ENCODE peak calls at places on chromosomes 2 and 18, in nine cellular contexts. F is fibroblast of lung, Z is fibroblast of pulmonary artery, A is COR-L47, I is IMR-90, H is choroid plexus epithelial cell, O is ovary, X is dorsolateral prefrontal cortex, R is midbrain. S is an unnamed sample.

GRCh38 chr2:60424233-60424632 is 129.2 kb downstream of the BCL11A start:
- DNase-seq in F (no peak), Z (no peak), A (no peak), I (no peak), H (no peak), O (no peak), X (no peak), R (no peak), S (no peak)

GRCh38 chr2:72841462-72842125 is 15.8 kb upstream of the EXOC6B start:
- DNase-seq in F (no peak), Z (no peak), A (peak), I (no peak), H (no peak), O (no peak), X (no peak), R (no peak), S (no peak)

GRCh38 chr18:61731693-61732376 is 161.0 kb downstream of the RNF152 start:
- DNase-seq in F (peak), Z (peak), A (no peak), I (no peak), H (no peak), O (no peak), X (no peak), R (no peak), S (no peak)

GRCh38 chr18:6941988-6942387 is 175.6 kb downstream of the LAMA1 start:
- DNase-seq in F (no peak), Z (no peak), A (no peak), I (no peak), H (no peak), O (no peak), X (no peak), R (no peak), S (no peak)

GRCh38 chr2:97997774-97998392 is 2.1 kb upstream of the TMEM131 start:
- DNase-seq in F (no peak), Z (no peak), A (peak), I (no peak), H (no peak), O (no peak), X (no peak), R (no peak), S (no peak)

GRCh38 chr2:216691210-216691741 is 4.1 kb downstream of the IGFBP5 start:
- DNase-seq in F (peak), Z (peak), A (peak), I (peak), H (peak), O (peak), X (peak), R (peak), S (peak)

GRCh38 chr18:8847066-8847755 is 141.9 kb downstream of the MTCL1 start:
- DNase-seq in F (no peak), Z (peak), A (no peak), I (peak), H (peak), O (no peak), X (no peak), R (no peak), S (no peak)

GRCh38 chr2:113910967-113911678 is 21.2 kb downstream of the ACTR3 start:
- DNase-seq in F (peak), Z (no peak), A (no peak), I (no peak), H (peak), O (no peak), X (no peak), R (no peak), S (no peak)

GRCh38 chr18:598053-598665 is 1.4 kb downstream of the CLUL1 start:
- DNase-seq in F (no peak), Z (no peak), A (no peak), I (no peak), H (no peak), O (no peak), X (no peak), R (no peak), S (no peak)

GRCh38 chr18:49017813-49018552 is 67.2 kb upstream of the SMAD7 start:
- DNase-seq in F (no peak), Z (no peak), A (no peak), I (no peak), H (no peak), O (peak), X (peak), R (no peak), S (no peak)

GRCh38 chr2:16962459-16962858 is 296.8 kb upstream of the CYRIA start:
- DNase-seq in F (no peak), Z (no peak), A (no peak), I (no peak), H (no peak), O (no peak), X (no peak), R (no peak), S (no peak)

GRCh38 chr2:14632133-14632936 is at the start of gene LRATD1:
- DNase-seq in F (peak), Z (peak), A (peak), I (peak), H (peak), O (peak), X (peak), R (peak), S (no peak)

GRCh38 chr18:75353357-75353756 is 74.1 kb downstream of the SMIM21 start:
- DNase-seq in F (no peak), Z (no peak), A (no peak), I (no peak), H (no peak), O (no peak), X (no peak), R (no peak), S (no peak)

GRCh38 chr2:54675281-54675680 is 48.2 kb upstream of the EML6 start:
- DNase-seq in F (no peak), Z (no peak), A (no peak), I (no peak), H (no peak), O (no peak), X (no peak), R (no peak), S (no peak)